ENCODE peak calls at places on chromosomes 12 and 14, in six cellular contexts. M is GM23338, A is stomach, P is endothelial cell of umbilical vein, N is HL-60, B is SK-N-SH. Q is an unnamed sample.

GRCh38 chr12:14843425-14843887 is at the start of gene ART4:
- DNase-seq in B (peak), M (no peak), A (no peak), P (peak), N (no peak), Q (no peak)

GRCh38 chr12:56885316-56885715 is 48.9 kb downstream of the SDR9C7 start:
- DNase-seq in N (no peak), P (no peak), M (no peak), A (no peak), B (no peak), Q (no peak)

GRCh38 chr12:58668831-58669230 is 251.5 kb downstream of the LRIG3 start:
- DNase-seq in N (no peak), P (no peak), A (no peak), M (no peak), B (no peak), Q (no peak)

GRCh38 chr14:99094901-99095300 is 177.1 kb downstream of the BCL11B start:
- DNase-seq in N (no peak), P (no peak), M (no peak), B (no peak), A (no peak), Q (no peak)

GRCh38 chr12:103771466-103771865 is 69.6 kb downstream of the NT5DC3 start:
- DNase-seq in P (peak), B (peak), N (peak), A (peak), M (peak), Q (no peak)

GRCh38 chr12:49030119-49030518 is 11.5 kb upstream of the PRKAG1 start:
- DNase-seq in B (peak), N (no peak), M (no peak), P (no peak), A (no peak), Q (no peak)

GRCh38 chr12:64178122-64178521 is 44.0 kb downstream of the KICS2 start:
- DNase-seq in P (peak), B (no peak), M (no peak), N (no peak), A (no peak), Q (no peak)

GRCh38 chr14:46940600-46940999 is 289.0 kb upstream of the RPL10L start:
- DNase-seq in M (no peak), B (no peak), N (no peak), P (no peak), A (no peak), Q (no peak)

GRCh38 chr12:108047130-108047550 is 81.9 kb upstream of the WSCD2 start:
- DNase-seq in P (no peak), M (no peak), A (no peak), B (no peak), N (no peak), Q (no peak)

GRCh38 chr12:54259194-54260011 is 20.5 kb downstream of the CBX5 start:
- DNase-seq in N (no peak), A (peak), P (peak), M (peak), B (peak), Q (peak)

GRCh38 chr12:68028647-68029046 is 39.4 kb downstream of the IFNG-AS1 start:
- DNase-seq in B (no peak), N (no peak), A (no peak), P (no peak), M (no peak), Q (no peak)

GRCh38 chr12:47188576-47189441 is 109.0 kb upstream of the AMIGO2 start:
- DNase-seq in N (no peak), B (no peak), A (no peak), P (peak), M (no peak), Q (no peak)

GRCh38 chr12:81572411-81572810 is 186.7 kb downstream of the PPFIA2 start:
- DNase-seq in B (no peak), A (no peak), M (no peak), N (no peak), P (no peak), Q (no peak)

GRCh38 chr12:51951843-51952722 is 584 bp downstream of the ACVR1B start:
- DNase-seq in P (peak), A (no peak), B (peak), N (no peak), M (peak), Q (no peak)

GRCh38 chr14:90569606-90570462 is 173.0 kb downstream of the CALM1 start:
- DNase-seq in M (no peak), B (no peak), N (no peak), P (no peak), A (no peak), Q (no peak)

GRCh38 chr12:113397497-113398197 is 6.0 kb downstream of the SDS start:
- DNase-seq in P (no peak), M (no peak), N (no peak), B (no peak), A (no peak), Q (no peak)

GRCh38 chr12:131112690-131113290 is 159.1 kb downstream of the ADGRD1 start:
- DNase-seq in B (no peak), P (no peak), M (no peak), N (no peak), A (no peak), Q (no peak)

GRCh38 chr14:68968721-68969120 is 10.4 kb downstream of the ACTN1 start:
- DNase-seq in B (no peak), M (no peak), A (no peak), P (no peak), N (no peak), Q (no peak)

GRCh38 chr12:71504471-71504852 is 64.9 kb downstream of the LGR5 start:
- DNase-seq in N (no peak), M (no peak), B (no peak), P (no peak), A (no peak), Q (no peak)

GRCh38 chr12:98402081-98402480 is 113.3 kb upstream of the TMPO start:
- DNase-seq in B (no peak), A (no peak), P (no peak), M (no peak), N (no peak), Q (no peak)

GRCh38 chr12:84697141-84697540 is 215.5 kb downstream of the SLC6A15 start:
- DNase-seq in M (no peak), A (no peak), N (no peak), B (no peak), P (no peak), Q (no peak)

GRCh38 chr12:125336246-125336645 is 271.0 kb downstream of the AACS start:
- DNase-seq in A (no peak), M (no peak), N (no peak), B (no peak), P (no peak), Q (no peak)

GRCh38 chr14:59918824-59919581 is 941 bp upstream of the LRRC9 start:
- DNase-seq in P (peak), M (peak), N (no peak), A (no peak), B (peak), Q (peak)

GRCh38 chr14:69483765-69484443 is 624 bp upstream of the PLEKHD1 start:
- DNase-seq in M (peak), B (peak), N (no peak), P (no peak), A (no peak), Q (no peak)

GRCh38 chr12:2936301-2936700 is 22.9 kb upstream of the TEAD4 start:
- DNase-seq in P (no peak), N (no peak), B (no peak), M (no peak), A (no peak), Q (no peak)

GRCh38 chr14:51328942-51329350 is 88.9 kb downstream of the TMX1 start:
- DNase-seq in P (no peak), A (no peak), N (no peak), B (no peak), M (no peak), Q (no peak)
- TF ChIP-seq POLR2AphosphoS5 in P (no peak), A (no peak), N (no peak), B (no peak), M (no peak), Q (no peak)

GRCh38 chr14:92529895-92530294 is 16.3 kb downstream of the RIN3 start:
- DNase-seq in P (no peak), M (no peak), N (no peak), A (no peak), B (no peak), Q (no peak)

GRCh38 chr14:92528486-92529100 is 15.0 kb downstream of the RIN3 start:
- DNase-seq in N (no peak), A (no peak), P (no peak), M (no peak), B (no peak), Q (no peak)

GRCh38 chr14:92532490-92533163 is 19.0 kb downstream of the RIN3 start:
- DNase-seq in N (no peak), M (no peak), B (no peak), P (no peak), A (no peak), Q (no peak)

GRCh38 chr14:92527724-92528123 is 14.1 kb downstream of the RIN3 start:
- DNase-seq in P (no peak), N (no peak), B (no peak), A (no peak), M (no peak), Q (no peak)

GRCh38 chr14:92531151-92531873 is 17.7 kb downstream of the RIN3 start:
- DNase-seq in M (no peak), P (no peak), A (no peak), N (no peak), B (no peak), Q (no peak)
- TF ChIP-seq POLR2AphosphoS5 in M (no peak), P (no peak), A (no peak), N (no peak), B (no peak), Q (no peak)

GRCh38 chr14:64725879-64726584 is 21.8 kb downstream of the PLEKHG3 start:
- DNase-seq in N (no peak), A (no peak), M (peak), P (no peak), B (no peak), Q (no peak)
- TF ChIP-seq POLR2AphosphoS5 in N (no peak), A (no peak), M (no peak), P (no peak), B (no peak), Q (no peak)

DNA sequence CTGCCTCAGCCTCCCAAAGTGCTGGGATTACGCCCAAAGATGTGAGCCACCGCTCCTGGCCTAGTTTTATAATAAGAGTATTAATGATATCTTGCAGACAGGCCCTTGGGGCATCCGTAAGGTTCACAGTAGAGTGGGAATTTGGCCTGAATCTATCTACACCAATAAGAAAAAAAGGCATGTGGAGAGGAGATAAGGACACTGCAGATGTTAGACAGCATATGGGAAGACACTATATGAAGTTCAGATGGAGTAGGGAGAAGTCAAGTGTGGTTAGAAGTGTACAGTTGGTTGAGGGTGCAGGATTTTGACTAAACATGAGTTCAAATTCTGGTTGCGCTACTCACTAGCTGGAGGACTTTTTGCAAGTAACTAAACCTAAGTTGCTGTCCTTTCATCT is 8.5 kb upstream of the TTC8 start:
- DNase-seq in N (no peak), B (no peak), M (no peak), P (no peak), A (no peak), Q (no peak)
- TF ChIP-seq POLR2AphosphoS5 in N (no peak), B (no peak), M (no peak), P (no peak), A (no peak), Q (no peak)

DNA sequence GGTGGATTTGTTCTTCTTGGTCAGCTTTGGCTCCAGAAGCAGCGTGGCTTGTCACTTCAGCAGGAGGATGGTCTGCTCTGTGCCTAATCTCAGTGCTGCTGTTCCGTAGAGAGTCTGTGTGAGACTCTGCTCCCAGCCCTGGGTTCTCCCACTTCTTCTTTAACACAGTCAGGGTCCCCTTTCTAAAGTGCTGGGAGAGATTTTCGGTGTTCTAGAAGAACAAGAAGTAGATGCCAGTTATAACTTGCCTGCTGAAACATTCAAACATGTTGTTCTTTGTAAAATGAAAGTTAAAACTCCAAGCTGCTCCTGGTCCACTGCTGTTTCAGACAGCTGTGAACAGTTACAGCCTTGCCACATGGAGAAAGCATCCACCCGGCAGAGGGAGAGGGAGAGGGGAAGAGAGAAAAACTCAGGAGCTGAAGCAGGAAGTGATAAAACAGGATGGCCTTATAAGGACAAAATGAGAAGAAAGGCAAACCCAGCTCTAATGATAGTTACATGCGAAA is 55.2 kb upstream of the CERS5 start:
- DNase-seq in N (peak), A (peak), P (peak), B (peak), M (peak), Q (no peak)
- TF ChIP-seq POLR2AphosphoS5 in N (no peak), A (peak), P (peak), B (peak), M (peak), Q (peak)